ENCODE peak calls at places on chromosomes 16 and 17, in five cellular contexts. One of them, this sample, is unnamed. For H3K36me3 and H3K4me1, the result is how much of the 10 kb centered on the place peaks cover.

GRCh38 chr16:66930189-66930588 is 4.0 kb downstream of the CIAO2B start:
- DNase-seq in Peyer's patch: no peak
- DNase-seq in neuronal stem cell: no peak
- DNase-seq in heart right ventricle: no peak
- DNase-seq in sigmoid colon: no peak
- DNase-seq in this sample: peak

GRCh38 chr16:22413819-22414218 is 39.4 kb upstream of the CDR2 start:
- DNase-seq in Peyer's patch: no peak
- DNase-seq in neuronal stem cell: no peak
- DNase-seq in heart right ventricle: no peak
- DNase-seq in sigmoid colon: no peak
- DNase-seq in this sample: no peak

GRCh38 chr17:38358586-38359513 is 7.2 kb downstream of the SOCS7 start:
- DNase-seq in Peyer's patch: no peak
- DNase-seq in neuronal stem cell: no peak
- DNase-seq in heart right ventricle: no peak
- DNase-seq in sigmoid colon: no peak
- DNase-seq in this sample: no peak

GRCh38 chr17:65438708-65439294 is 122.6 kb downstream of the AXIN2 start:
- DNase-seq in Peyer's patch: no peak
- DNase-seq in neuronal stem cell: no peak
- DNase-seq in heart right ventricle: no peak
- DNase-seq in sigmoid colon: no peak
- DNase-seq in this sample: no peak

GRCh38 chr17:43601280-43602050 is 55.3 kb upstream of the ETV4 start:
- DNase-seq in Peyer's patch: no peak
- DNase-seq in neuronal stem cell: no peak
- DNase-seq in heart right ventricle: peak
- DNase-seq in sigmoid colon: peak
- DNase-seq in this sample: peak

GRCh38 chr16:84475643-84476240 is 28.7 kb downstream of the MEAK7 start:
- DNase-seq in Peyer's patch: no peak
- DNase-seq in neuronal stem cell: no peak
- DNase-seq in heart right ventricle: no peak
- DNase-seq in sigmoid colon: no peak
- DNase-seq in this sample: no peak

GRCh38 chr17:78343433-78344201 is 16.3 kb downstream of the SOCS3 start:
- DNase-seq in Peyer's patch: peak
- DNase-seq in neuronal stem cell: no peak
- DNase-seq in heart right ventricle: no peak
- DNase-seq in sigmoid colon: no peak
- DNase-seq in this sample: no peak

GRCh38 chr17:62652251-62653001 is 25.0 kb downstream of the MRC2 start:
- DNase-seq in Peyer's patch: peak
- DNase-seq in neuronal stem cell: peak
- DNase-seq in heart right ventricle: peak
- DNase-seq in sigmoid colon: peak
- DNase-seq in this sample: peak

GRCh38 chr17:31926100-31926729 is 10.6 kb upstream of the SUZ12 start:
- DNase-seq in Peyer's patch: no peak
- DNase-seq in neuronal stem cell: no peak
- DNase-seq in heart right ventricle: no peak
- DNase-seq in sigmoid colon: no peak
- DNase-seq in this sample: no peak

GRCh38 chr17:20127660-20128413 is 118.7 kb downstream of the SPECC1 start:
- DNase-seq in Peyer's patch: no peak
- DNase-seq in neuronal stem cell: no peak
- DNase-seq in heart right ventricle: no peak
- DNase-seq in sigmoid colon: no peak
- DNase-seq in this sample: no peak

GRCh38 chr16:11149011-11149616 is 106.9 kb downstream of the SOCS1 start:
- DNase-seq in Peyer's patch: no peak
- DNase-seq in neuronal stem cell: no peak
- DNase-seq in heart right ventricle: no peak
- DNase-seq in sigmoid colon: no peak
- DNase-seq in this sample: peak

GRCh38 chr16:29757950-29758466 is 12.2 kb upstream of the C16orf54 start:
- DNase-seq in Peyer's patch: no peak
- DNase-seq in neuronal stem cell: no peak
- DNase-seq in heart right ventricle: no peak
- DNase-seq in sigmoid colon: no peak
- DNase-seq in this sample: no peak

GRCh38 chr16:29756654-29757053 is 10.9 kb upstream of the C16orf54 start:
- DNase-seq in Peyer's patch: no peak
- DNase-seq in neuronal stem cell: no peak
- DNase-seq in heart right ventricle: no peak
- DNase-seq in sigmoid colon: no peak
- DNase-seq in this sample: no peak

GRCh38 chr16:29748077-29748759 is 2.4 kb upstream of the C16orf54 start:
- DNase-seq in Peyer's patch: no peak
- DNase-seq in neuronal stem cell: no peak
- DNase-seq in heart right ventricle: no peak
- DNase-seq in sigmoid colon: no peak
- DNase-seq in this sample: no peak

DNA sequence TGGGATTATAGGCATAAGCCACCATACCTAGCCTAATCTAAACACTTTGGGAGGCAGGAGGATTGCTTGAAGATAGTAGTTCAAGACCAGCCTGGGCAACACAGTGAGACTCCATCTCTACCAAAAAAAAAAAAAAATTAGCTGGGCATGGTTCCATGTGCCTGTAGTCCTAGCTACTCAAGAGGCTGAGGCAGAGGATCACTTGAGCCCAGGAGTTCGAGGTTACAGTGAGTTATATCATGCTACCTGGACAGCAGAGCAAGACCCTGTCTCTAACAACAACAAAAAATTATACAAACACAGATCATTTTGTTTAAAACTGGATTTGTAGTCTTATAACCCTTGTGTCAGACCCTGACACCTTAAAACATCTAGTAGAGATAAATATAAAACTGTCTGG is 7.7 kb upstream of the C16orf54 start:
- DNase-seq in Peyer's patch: no peak
- DNase-seq in neuronal stem cell: no peak
- DNase-seq in heart right ventricle: no peak
- DNase-seq in sigmoid colon: no peak
- DNase-seq in this sample: no peak
- H3K36me3 ChIP-seq in Peyer's patch: under half
- H3K36me3 ChIP-seq in neuronal stem cell: under half
- H3K36me3 ChIP-seq in heart right ventricle: under half
- H3K36me3 ChIP-seq in sigmoid colon: under half
- H3K36me3 ChIP-seq in this sample: under half

GRCh38 chr16:56408379-56409098 is 16.8 kb downstream of the AMFR start:
- DNase-seq in Peyer's patch: no peak
- DNase-seq in neuronal stem cell: no peak
- DNase-seq in heart right ventricle: no peak
- DNase-seq in sigmoid colon: no peak
- DNase-seq in this sample: no peak
- H3K27ac ChIP-seq in Peyer's patch: peak
- H3K27ac ChIP-seq in neuronal stem cell: no peak
- H3K27ac ChIP-seq in heart right ventricle: no peak
- H3K27ac ChIP-seq in sigmoid colon: no peak
- H3K27ac ChIP-seq in this sample: peak

DNA sequence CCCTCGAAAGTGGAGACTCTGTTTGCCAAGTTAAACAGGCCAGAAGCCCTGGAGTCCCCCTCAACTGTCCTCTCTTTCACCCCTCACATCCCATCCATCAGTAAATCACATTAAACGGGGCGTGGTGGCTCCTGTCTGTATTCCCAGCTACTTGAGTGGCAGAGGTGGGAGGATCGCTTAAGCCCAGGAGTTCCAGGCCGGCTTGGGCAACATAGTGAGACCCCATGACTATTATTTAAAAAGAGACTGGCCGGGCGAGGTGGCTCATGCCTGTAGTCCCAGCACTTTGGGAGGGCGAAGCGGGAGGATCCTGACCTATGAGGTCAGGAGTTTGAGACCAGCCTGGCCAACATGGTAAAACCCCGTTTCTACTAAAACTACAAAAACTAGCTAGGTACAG is 17.8 kb downstream of the CYGB start:
- DNase-seq in Peyer's patch: no peak
- DNase-seq in neuronal stem cell: no peak
- DNase-seq in heart right ventricle: no peak
- DNase-seq in sigmoid colon: no peak
- DNase-seq in this sample: no peak
- H3K4me1 ChIP-seq in Peyer's patch: under half
- H3K4me1 ChIP-seq in neuronal stem cell: under half
- H3K4me1 ChIP-seq in heart right ventricle: under half
- H3K4me1 ChIP-seq in sigmoid colon: under half
- H3K4me1 ChIP-seq in this sample: under half

GRCh38 chr16:75053791-75054555 is 55.1 kb downstream of the ZNRF1 start:
- DNase-seq in Peyer's patch: peak
- DNase-seq in neuronal stem cell: no peak
- DNase-seq in heart right ventricle: peak
- DNase-seq in sigmoid colon: peak
- DNase-seq in this sample: peak
- H3K36me3 ChIP-seq in Peyer's patch: under half
- H3K36me3 ChIP-seq in neuronal stem cell: under half
- H3K36me3 ChIP-seq in heart right ventricle: under half
- H3K36me3 ChIP-seq in sigmoid colon: under half
- H3K36me3 ChIP-seq in this sample: under half

GRCh38 chr17:75124819-75125162 is 6.8 kb downstream of the NT5C start:
- DNase-seq in Peyer's patch: no peak
- DNase-seq in neuronal stem cell: no peak
- DNase-seq in heart right ventricle: no peak
- DNase-seq in sigmoid colon: no peak
- DNase-seq in this sample: no peak

GRCh38 chr17:75126954-75127353 is 4.6 kb downstream of the NT5C start:
- DNase-seq in Peyer's patch: no peak
- DNase-seq in neuronal stem cell: no peak
- DNase-seq in heart right ventricle: no peak
- DNase-seq in sigmoid colon: no peak
- DNase-seq in this sample: no peak

GRCh38 chr17:75125984-75126383 is 5.6 kb downstream of the NT5C start:
- DNase-seq in Peyer's patch: no peak
- DNase-seq in neuronal stem cell: no peak
- DNase-seq in heart right ventricle: no peak
- DNase-seq in sigmoid colon: no peak
- DNase-seq in this sample: no peak

GRCh38 chr17:75128694-75129505 is 2.6 kb downstream of the NT5C start:
- DNase-seq in Peyer's patch: no peak
- DNase-seq in neuronal stem cell: no peak
- DNase-seq in heart right ventricle: no peak
- DNase-seq in sigmoid colon: no peak
- DNase-seq in this sample: no peak

GRCh38 chr17:75124041-75124818 is 7.3 kb downstream of the NT5C start:
- DNase-seq in Peyer's patch: no peak
- DNase-seq in neuronal stem cell: no peak
- DNase-seq in heart right ventricle: peak
- DNase-seq in sigmoid colon: no peak
- DNase-seq in this sample: peak
- H3K27ac ChIP-seq in Peyer's patch: peak
- H3K27ac ChIP-seq in neuronal stem cell: no peak
- H3K27ac ChIP-seq in heart right ventricle: peak
- H3K27ac ChIP-seq in sigmoid colon: peak
- H3K27ac ChIP-seq in this sample: no peak

GRCh38 chr17:56316604-56317003 is 163.3 kb downstream of the ANKFN1 start:
- DNase-seq in Peyer's patch: no peak
- DNase-seq in neuronal stem cell: no peak
- DNase-seq in heart right ventricle: no peak
- DNase-seq in sigmoid colon: no peak
- DNase-seq in this sample: no peak
- H3K4me1 ChIP-seq in Peyer's patch: under half
- H3K4me1 ChIP-seq in neuronal stem cell: under half
- H3K4me1 ChIP-seq in heart right ventricle: under half
- H3K4me1 ChIP-seq in sigmoid colon: under half
- H3K4me1 ChIP-seq in this sample: under half

DNA sequence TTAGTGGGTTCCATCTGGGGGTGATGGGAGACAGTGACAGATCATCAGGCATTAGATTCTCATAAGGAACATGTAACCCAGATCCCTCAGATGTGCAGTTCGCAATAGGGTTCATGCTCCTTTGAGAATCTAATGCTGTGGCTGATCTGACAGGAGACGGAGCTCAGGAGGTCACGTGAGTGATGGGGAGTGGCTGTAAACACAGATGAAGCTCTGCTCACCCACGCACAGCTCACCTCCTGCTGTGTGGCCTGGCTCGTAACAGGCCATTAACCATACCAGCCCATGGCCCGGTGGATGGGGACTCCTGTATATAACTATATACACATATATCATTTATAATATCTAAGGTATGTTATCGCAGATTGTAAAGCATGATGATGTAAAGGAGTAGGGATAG is 214.2 kb downstream of the MAF start:
- DNase-seq in Peyer's patch: no peak
- DNase-seq in neuronal stem cell: no peak
- DNase-seq in heart right ventricle: no peak
- DNase-seq in sigmoid colon: no peak
- DNase-seq in this sample: no peak
- H3K36me3 ChIP-seq in Peyer's patch: under half
- H3K36me3 ChIP-seq in neuronal stem cell: under half
- H3K36me3 ChIP-seq in heart right ventricle: under half
- H3K36me3 ChIP-seq in sigmoid colon: under half
- H3K36me3 ChIP-seq in this sample: under half